ENCODE peak calls at places on chromosomes 11 and 22, in five cellular contexts. T is C1 segment of cervical spinal cord, B is NAMALWA, R is neural crest cell, P is HT-29. H is an unnamed sample.

GRCh38 chr11:124917115-124917637 is 1.9 kb upstream of the HEPN1 start:
- DNase-seq in T (peak), B (no peak), R (no peak), P (no peak), H (no peak)

GRCh38 chr11:68039526-68040086 is 781 bp downstream of the TCIRG1 start:
- DNase-seq in T (no peak), B (no peak), R (no peak), P (no peak), H (no peak)

GRCh38 chr11:131987703-131988102 is 617.3 kb downstream of the NTM start:
- DNase-seq in T (no peak), B (no peak), R (no peak), P (no peak), H (no peak)

GRCh38 chr11:103596323-103596722 is 440.1 kb upstream of the DDI1 start:
- DNase-seq in T (no peak), B (no peak), R (no peak), P (no peak), H (no peak)

GRCh38 chr22:38012604-38013072 is 28.3 kb upstream of the SOX10 start:
- DNase-seq in T (no peak), B (no peak), R (no peak), P (no peak), H (no peak)

GRCh38 chr11:114208371-114208770 is 87.8 kb upstream of the NNMT start:
- DNase-seq in T (no peak), B (no peak), R (no peak), P (no peak), H (no peak)

GRCh38 chr11:1888811-1889526 is 2.7 kb downstream of the PRR33 start:
- DNase-seq in T (no peak), B (no peak), R (no peak), P (no peak), H (no peak)

GRCh38 chr11:27976262-27976661 is 131.7 kb downstream of the KIF18A start:
- DNase-seq in T (no peak), B (no peak), R (no peak), P (no peak), H (no peak)

GRCh38 chr22:30422481-30423295 is 2.9 kb upstream of the MTFP1 start:
- DNase-seq in T (peak), B (no peak), R (no peak), P (peak), H (peak)